ENCODE peak calls at places on chromosomes 12 and 14, in ten cellular contexts. M is neural progenitor cell; S is CD8-positive, alpha-beta T cell; Q is H9; O is left ventricle myocardium inferior; H is sigmoid colon; W is uterus; J is cardiac muscle cell; Y is fibroblast of lung; P is IMR-90. I is an unnamed sample.

GRCh38 chr12:54191126-54191525 is 2.3 kb upstream of the SMUG1 start:
- DNase-seq in P (no peak), M (no peak), J (no peak), Q (no peak), Y (no peak), O (no peak), H (no peak), S (no peak), W (no peak), I (no peak)

GRCh38 chr14:101665478-101666078 is 95.9 kb upstream of the PPP2R5C start:
- DNase-seq in H (no peak), J (peak; percentile 39), Y (peak; percentile 46), W (peak; percentile 43), M (peak; percentile 66), S (no peak), O (no peak), P (peak; percentile 37), Q (peak; percentile 62), I (no peak)

GRCh38 chr14:99619873-99620834 is 16.1 kb upstream of the CCDC85C start:
- DNase-seq in M (peak; percentile 61), O (no peak), Q (peak; percentile 26), Y (no peak), P (peak; percentile 45), W (no peak), H (no peak), J (no peak), S (no peak), I (peak; percentile 75)

GRCh38 chr12:113317122-113317521 is 17.8 kb downstream of the SLC8B1 start:
- DNase-seq in S (no peak), W (no peak), P (no peak), Q (no peak), M (no peak), J (no peak), O (no peak), H (no peak), Y (no peak), I (no peak)

GRCh38 chr12:65765436-65765813 is 58.9 kb upstream of the HMGA2 start:
- DNase-seq in Y (peak; percentile 53), S (no peak), H (no peak), O (no peak), P (peak; percentile 80), W (no peak), Q (no peak), J (no peak), M (no peak), I (no peak)

GRCh38 chr12:94244165-94245133 is 96.1 kb downstream of the PLXNC1 start:
- DNase-seq in J (no peak), O (no peak), M (no peak), Q (no peak), P (no peak), H (no peak), S (peak; percentile 5), W (no peak), Y (no peak), I (no peak)

GRCh38 chr14:77641207-77641533 is 24.7 kb upstream of the SPTLC2 start:
- DNase-seq in M (no peak), O (no peak), H (no peak), P (no peak), W (no peak), Q (no peak), Y (no peak), J (no peak), S (no peak), I (peak; percentile 55)

GRCh38 chr12:132056320-132056719 is 87.8 kb downstream of the DDX51 start:
- DNase-seq in O (no peak), S (no peak), M (no peak), Y (no peak), P (no peak), W (no peak), Q (no peak), J (no peak), H (no peak), I (no peak)

GRCh38 chr12:132495629-132496207 is 5.8 kb downstream of the FBRSL1 start:
- DNase-seq in P (no peak), O (no peak), J (no peak), Q (no peak), W (no peak), Y (no peak), M (no peak), S (no peak), H (no peak), I (no peak)

GRCh38 chr12:15963271-15963670 is 52.1 kb downstream of the DERA start:
- DNase-seq in Q (no peak), H (no peak), J (no peak), S (no peak), M (no peak), O (no peak), Y (peak; percentile 46), P (peak; percentile 83), W (no peak), I (no peak)

GRCh38 chr12:19450362-19450761 is 11.1 kb downstream of the AEBP2 start:
- DNase-seq in O (no peak), Q (no peak), M (no peak), P (no peak), Y (no peak), J (no peak), S (no peak), W (no peak), H (no peak), I (no peak)

GRCh38 chr12:19449814-19450213 is 10.5 kb downstream of the AEBP2 start:
- DNase-seq in O (no peak), M (no peak), Y (no peak), W (no peak), J (no peak), S (no peak), Q (no peak), P (no peak), H (no peak), I (no peak)

GRCh38 chr12:19453961-19454360 is 14.7 kb downstream of the AEBP2 start:
- DNase-seq in O (no peak), M (peak; percentile 10), S (no peak), J (no peak), P (no peak), Y (no peak), W (no peak), H (no peak), Q (no peak), I (no peak)

GRCh38 chr12:19454837-19455236 is 15.5 kb downstream of the AEBP2 start:
- DNase-seq in O (no peak), J (no peak), S (no peak), Q (no peak), Y (no peak), W (no peak), P (no peak), H (no peak), M (no peak), I (no peak)

DNA sequence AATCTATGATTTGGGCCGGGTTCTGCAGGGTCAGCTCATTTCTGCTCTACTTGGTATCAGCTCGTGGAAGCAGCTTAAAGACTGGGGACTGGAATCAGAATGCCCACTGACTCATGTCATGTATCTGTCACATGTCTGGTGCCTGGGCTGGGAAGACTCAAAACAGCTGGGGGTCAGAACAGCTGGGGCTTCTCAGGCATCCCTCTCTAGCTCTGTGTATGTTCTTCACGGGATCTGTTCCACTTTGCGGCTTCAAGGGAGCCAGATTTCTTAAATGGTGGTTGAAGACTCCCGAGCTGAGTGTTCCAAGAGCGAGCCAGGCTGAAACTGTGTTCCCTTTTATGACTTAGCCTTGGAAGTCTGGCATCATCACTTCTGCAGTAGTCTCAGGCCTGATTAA is 11.9 kb downstream of the AEBP2 start:
- DNase-seq in J (no peak), H (no peak), O (no peak), Y (peak; percentile 84), S (no peak), Q (no peak), P (peak; percentile 61), W (no peak), M (peak; percentile 27), I (no peak)
- H3K4me1 ChIP-seq in J (peaks cover 14% of the 10 kb centered on the region), H (peaks cover 36% of the 10 kb centered on the region), O (peaks cover 72% of the 10 kb centered on the region), Y (peaks cover 3% of the 10 kb centered on the region), S (peaks cover 48% of the 10 kb centered on the region), Q (peaks cover 6% of the 10 kb centered on the region), P (peaks cover 8% of the 10 kb centered on the region), W (no peaks in the 10 kb centered on the region), M (peaks cover 13% of the 10 kb centered on the region), I (peaks cover 5% of the 10 kb centered on the region)

DNA sequence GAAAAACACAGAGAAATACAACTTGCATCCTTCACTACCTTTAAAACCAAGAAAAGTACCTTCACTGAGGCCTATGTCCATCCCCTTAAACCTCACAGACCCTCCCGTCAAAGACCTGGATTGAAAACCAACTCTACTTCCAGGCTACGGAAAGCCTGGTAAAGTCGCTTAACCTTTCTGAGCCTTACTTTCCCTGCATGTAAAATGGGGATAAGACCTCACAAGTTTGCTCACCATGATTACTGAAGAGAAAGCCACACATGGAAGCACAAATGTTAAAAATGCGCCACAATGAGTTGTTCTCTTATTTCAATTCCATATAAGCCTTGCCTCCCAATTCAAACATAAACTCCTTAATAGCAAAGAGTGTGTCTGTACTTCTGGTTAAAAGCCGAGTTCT is 8.4 kb downstream of the ACTN1 start:
- DNase-seq in Q (no peak), M (no peak), J (no peak), W (no peak), O (no peak), H (no peak), S (no peak), P (no peak), Y (no peak), I (no peak)
- H3K4me1 ChIP-seq in Q (peaks cover 22% of the 10 kb centered on the region), M (peaks cover 14% of the 10 kb centered on the region), J (peaks cover 45% of the 10 kb centered on the region), W (peaks cover 36% of the 10 kb centered on the region), O (peaks cover 88% of the 10 kb centered on the region), H (peaks cover 100% of the 10 kb centered on the region), S (peaks cover 97% of the 10 kb centered on the region), P (peaks cover 81% of the 10 kb centered on the region), Y (peaks cover 56% of the 10 kb centered on the region), I (peaks cover 44% of the 10 kb centered on the region)

DNA sequence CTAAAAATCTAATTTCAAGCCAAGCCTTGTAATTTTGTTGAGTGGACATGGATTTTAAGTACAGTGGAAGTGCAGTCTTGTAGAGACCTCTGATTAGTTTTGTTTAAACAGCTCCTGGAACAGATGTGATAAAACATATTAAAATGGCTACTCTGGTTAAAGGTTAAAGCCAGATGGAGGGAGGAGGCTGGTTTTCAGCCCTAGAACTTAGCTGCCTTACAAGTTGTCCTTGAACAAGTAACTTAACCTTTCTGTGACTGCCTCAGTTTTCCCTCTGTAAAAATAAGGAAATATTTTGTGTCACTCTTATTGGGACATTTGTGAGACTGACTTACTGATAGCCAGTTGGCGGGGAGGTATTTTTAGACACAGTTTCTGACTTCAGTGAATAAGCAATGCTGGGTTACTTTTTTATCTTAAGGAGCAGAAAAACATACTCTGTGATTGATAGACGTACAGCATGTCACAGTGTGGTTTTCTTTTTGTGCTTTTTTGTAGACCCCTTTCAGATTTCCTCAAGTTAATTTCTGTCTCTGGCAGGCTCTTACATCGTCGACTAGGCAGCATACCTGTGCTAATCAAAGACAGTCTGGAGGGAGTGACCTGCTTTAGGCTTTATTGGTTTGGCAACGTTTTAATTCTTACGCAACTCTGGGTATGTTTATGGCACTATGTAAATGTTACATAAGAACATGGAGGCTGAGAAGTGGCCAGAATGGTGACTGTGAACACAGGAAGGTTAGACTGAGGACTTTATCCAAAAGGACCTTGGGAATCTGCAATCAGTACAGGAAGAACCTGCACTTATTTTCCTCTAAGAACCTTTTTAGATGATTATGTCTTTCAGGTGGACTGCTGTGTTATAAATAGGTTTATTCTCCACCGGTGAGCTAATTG is 3.2 kb downstream of the ACVR1B start:
- DNase-seq in P (no peak), H (no peak), Y (peak; percentile 37), W (no peak), J (no peak), O (no peak), S (no peak), M (no peak), Q (no peak), I (no peak)
- H3K4me1 ChIP-seq in P (peaks cover 12% of the 10 kb centered on the region), H (peaks cover 57% of the 10 kb centered on the region), Y (peaks cover 6% of the 10 kb centered on the region), W (no peaks in the 10 kb centered on the region), J (peaks cover 46% of the 10 kb centered on the region), O (peaks cover 72% of the 10 kb centered on the region), S (peaks cover 38% of the 10 kb centered on the region), M (peaks cover 7% of the 10 kb centered on the region), Q (no peaks in the 10 kb centered on the region), I (peaks cover 15% of the 10 kb centered on the region)

GRCh38 chr12:104482113-104482512 is 25.4 kb downstream of the CHST11 start:
- DNase-seq in H (no peak), P (no peak), W (no peak), S (no peak), Y (no peak), Q (no peak), J (no peak), O (no peak), M (no peak), I (no peak)
- H3K4me1 ChIP-seq in H (peaks cover 15% of the 10 kb centered on the region), P (peaks cover 2% of the 10 kb centered on the region), W (no peaks in the 10 kb centered on the region), S (peaks cover 86% of the 10 kb centered on the region), Y (peaks cover 5% of the 10 kb centered on the region), Q (no peaks in the 10 kb centered on the region), J (peaks cover 6% of the 10 kb centered on the region), O (peaks cover 27% of the 10 kb centered on the region), M (no peaks in the 10 kb centered on the region), I (peaks cover 12% of the 10 kb centered on the region)

I was measured in right cardiac atrium.